ENCODE peak calls at places on chromosomes 5 and 9, in seven cellular contexts. R is ureter; C is NCI-H146; K is brain microvascular endothelial cell; L is activated naive CD8-positive, alpha-beta T cell treated with anti-CD3 and anti-CD28 coated beads, Interleukin-2, amount 50 U/mL, for 24 hours; T is Calu3; W is adipocyte. J is an unnamed sample.

GRCh38 chr9:137657606-137658005 is 38.8 kb downstream of the EHMT1 start:
- DNase-seq in W (no peak), C (no peak), K (no peak), L (no peak), T (no peak), R (no peak), J (no peak)

GRCh38 chr5:165538065-165538464 is 2032.6 kb downstream of the MAT2B start:
- DNase-seq in K (no peak), W (no peak), C (no peak), R (no peak), L (no peak), T (no peak), J (no peak)

GRCh38 chr5:68433921-68434879 is 218.6 kb downstream of the PIK3R1 start:
- DNase-seq in T (peak; percentile 97), W (peak; percentile 96), C (no peak), R (peak; percentile 91), K (peak; percentile 97), L (peak; percentile 93), J (no peak)

GRCh38 chr9:121778252-121779225 is 127.1 kb downstream of the DAB2IP start:
- DNase-seq in L (no peak), K (no peak), W (no peak), C (no peak), R (no peak), T (no peak), J (peak; percentile 75)

GRCh38 chr5:14399054-14399657 is 182.4 kb upstream of the OTULINL start:
- DNase-seq in W (peak; percentile 90), C (peak; percentile 33), K (peak; percentile 68), T (no peak), R (no peak), L (no peak), J (no peak)

GRCh38 chr5:142512680-142513042 is 173.2 kb downstream of the FGF1 start:
- DNase-seq in L (no peak), C (no peak), W (peak; percentile 27), T (peak; percentile 64), K (peak; percentile 47), R (no peak), J (no peak)

GRCh38 chr5:172641359-172642045 is 439 bp downstream of the NEURL1B start:
- DNase-seq in L (peak; percentile 5), K (no peak), W (no peak), C (peak; percentile 52), R (no peak), T (no peak), J (no peak)

GRCh38 chr5:154090656-154091055 is 51.9 kb downstream of the MFAP3 start:
- DNase-seq in R (no peak), K (no peak), W (no peak), L (no peak), T (no peak), C (no peak), J (no peak)

GRCh38 chr5:8912106-8912505 is 633.8 kb downstream of the SEMA5A start:
- DNase-seq in K (peak; percentile 72), C (no peak), R (no peak), T (no peak), W (no peak), L (no peak), J (no peak)

GRCh38 chr5:4330327-4330726 is 734.7 kb downstream of the IRX1 start:
- DNase-seq in T (no peak), L (no peak), R (no peak), C (no peak), W (no peak), K (no peak), J (no peak)

GRCh38 chr9:118640836-118641557 is 728.2 kb downstream of the BRINP1 start:
- DNase-seq in L (no peak), K (no peak), R (no peak), W (no peak), C (no peak), T (no peak), J (no peak)

GRCh38 chr9:2417730-2418129 is 203.9 kb upstream of the VLDLR start:
- DNase-seq in K (no peak), W (no peak), T (no peak), L (no peak), R (no peak), C (no peak), J (no peak)

GRCh38 chr9:128231638-128232568 is 28.7 kb downstream of the DNM1 start:
- DNase-seq in T (no peak), K (no peak), R (no peak), W (no peak), L (peak; percentile 22), C (no peak), J (no peak)

GRCh38 chr9:17222932-17223331 is 88.1 kb downstream of the CNTLN start:
- DNase-seq in C (no peak), K (no peak), R (no peak), T (no peak), L (no peak), W (no peak), J (no peak)

GRCh38 chr5:177476531-177477233 is 3.2 kb upstream of the DBN1 start:
- DNase-seq in T (no peak), C (no peak), R (no peak), W (peak; percentile 36), K (peak; percentile 49), L (no peak), J (no peak)

GRCh38 chr5:154478224-154478565 is at the start of gene HAND1:
- DNase-seq in C (peak; percentile 66), R (no peak), W (no peak), L (no peak), K (no peak), T (peak; percentile 53), J (no peak)

GRCh38 chr9:21852751-21853150 is 50.3 kb downstream of the MTAP start:
- DNase-seq in R (no peak), C (no peak), L (no peak), T (no peak), K (no peak), W (no peak), J (no peak)

GRCh38 chr5:56099346-56099745 is 104.6 kb upstream of the IL6ST start:
- DNase-seq in W (peak; percentile 63), T (no peak), C (no peak), K (peak; percentile 24), R (no peak), L (no peak), J (no peak)

GRCh38 chr9:79652598-79652997 is 80.8 kb downstream of the TLE4 start:
- DNase-seq in W (no peak), T (no peak), R (no peak), C (no peak), K (no peak), L (no peak), J (no peak)

GRCh38 chr5:144028058-144028457 is 142.4 kb downstream of the YIPF5 start:
- DNase-seq in T (no peak), K (peak; percentile 22), L (no peak), W (peak; percentile 92), C (no peak), R (no peak), J (no peak)

GRCh38 chr9:127424669-127424986 is 446 bp downstream of the ZNF79 start:
- DNase-seq in T (no peak), K (no peak), C (no peak), W (no peak), L (peak; percentile 38), R (no peak), J (no peak)

GRCh38 chr5:61675015-61675692 is 343.1 kb downstream of the ZSWIM6 start:
- DNase-seq in C (peak; percentile 44), K (no peak), W (no peak), L (no peak), R (no peak), T (peak; percentile 53), J (no peak)

GRCh38 chr5:78549043-78549442 is 99.5 kb downstream of the LHFPL2 start:
- DNase-seq in R (no peak), W (no peak), C (no peak), T (no peak), K (no peak), L (no peak), J (no peak)

GRCh38 chr5:178590924-178591423 is 781 bp upstream of the COL23A1 start:
- DNase-seq in W (no peak), K (no peak), L (no peak), R (no peak), C (no peak), T (no peak), J (no peak)

GRCh38 chr5:72301557-72301956 is 18.5 kb downstream of the MRPS27 start:
- DNase-seq in W (no peak), L (no peak), T (no peak), R (no peak), K (no peak), C (no peak), J (no peak)

GRCh38 chr5:64784451-64785025 is 15.8 kb downstream of the CWC27 start:
- DNase-seq in K (peak; percentile 79), W (peak; percentile 95), T (peak; percentile 68), R (peak; percentile 62), L (peak; percentile 71), C (peak; percentile 74), J (no peak)

GRCh38 chr9:2403701-2404100 is 217.9 kb upstream of the VLDLR start:
- DNase-seq in C (no peak), R (no peak), K (no peak), L (no peak), T (no peak), W (no peak), J (no peak)

GRCh38 chr5:11038772-11039171 is 277.7 kb upstream of the DAP start:
- DNase-seq in T (no peak), R (no peak), K (no peak), W (no peak), C (no peak), L (no peak), J (no peak)

GRCh38 chr5:181261320-181262085 is 560 bp upstream of the TRIM52 start:
- DNase-seq in W (peak; percentile 84), C (no peak), R (peak; percentile 76), K (peak; percentile 51), T (peak; percentile 72), L (peak; percentile 73), J (no peak)

GRCh38 chr9:15103321-15103720 is 193.1 kb upstream of the FREM1 start:
- DNase-seq in T (no peak), W (no peak), L (no peak), R (no peak), C (no peak), K (no peak), J (no peak)

GRCh38 chr9:84758817-84759216 is 89.3 kb downstream of the NTRK2 start:
- DNase-seq in T (no peak), K (no peak), R (no peak), L (no peak), C (no peak), W (no peak), J (no peak)

GRCh38 chr9:99063522-99063921 is 41.4 kb upstream of the TGFBR1 start:
- DNase-seq in W (no peak), T (no peak), C (no peak), L (no peak), R (no peak), K (no peak), J (no peak)

GRCh38 chr5:77292026-77292757 is 81.7 kb downstream of the PDE8B start:
- DNase-seq in K (peak; percentile 60), R (no peak), W (peak; percentile 71), L (no peak), T (no peak), C (no peak), J (no peak)

GRCh38 chr5:36607114-36607561 is 732 bp downstream of the SLC1A3 start:
- DNase-seq in K (peak; percentile 34), R (no peak), L (no peak), W (peak; percentile 62), C (no peak), T (peak; percentile 14), J (no peak)

GRCh38 chr5:124783285-124783684 is 36.8 kb upstream of the ZNF608 start:
- DNase-seq in L (no peak), C (no peak), R (no peak), K (no peak), W (no peak), T (no peak), J (no peak)

GRCh38 chr5:100676807-100677631 is 141.8 kb downstream of the FAM174A start:
- DNase-seq in L (no peak), K (peak; percentile 31), C (no peak), T (no peak), W (no peak), R (no peak), J (no peak)

GRCh38 chr9:90964101-90965020 is 162.7 kb downstream of the SYK start:
- DNase-seq in T (no peak), C (no peak), L (no peak), K (peak; percentile 57), W (no peak), R (peak; percentile 55), J (no peak)

GRCh38 chr5:135012951-135013391 is 21.1 kb downstream of the PITX1 start:
- DNase-seq in R (peak; percentile 40), L (no peak), K (no peak), C (no peak), T (no peak), W (peak; percentile 43), J (no peak)